ENCODE peak calls at places on chromosomes 7 and 10, in five cellular contexts. N is mammary epithelial cell, B is transverse colon, G is fibroblast of lung, M is PC-3. C is an unnamed sample.

GRCh38 chr7:90916319-90916718 is 320.2 kb downstream of the CDK14 start:
- DNase-seq in N (no peak), B (no peak), G (peak; percentile 43), M (no peak), C (no peak)

GRCh38 chr10:17523917-17524316 is 69.5 kb upstream of the ST8SIA6 start:
- DNase-seq in N (peak; percentile 29), B (peak; percentile 66), G (no peak), M (no peak), C (no peak)

GRCh38 chr7:5699951-5700384 is 81.5 kb downstream of the RNF216 start:
- DNase-seq in N (peak; percentile 42), B (peak; percentile 35), G (peak; percentile 43), M (no peak), C (no peak)

GRCh38 chr10:16520900-16521299 is 779 bp downstream of the C1QL3 start:
- DNase-seq in N (peak; percentile 13), B (no peak), G (peak; percentile 9), M (peak; percentile 1), C (no peak)

GRCh38 chr7:133330085-133330484 is 77.2 kb downstream of the EXOC4 start:
- DNase-seq in N (no peak), B (no peak), G (no peak), M (no peak), C (no peak)

GRCh38 chr10:93379366-93380042 is 102.6 kb downstream of the MYOF start:
- DNase-seq in N (peak; percentile 69), B (no peak), G (peak; percentile 91), M (peak; percentile 45), C (peak; percentile 50)

GRCh38 chr10:123472606-123473005 is 193.5 kb upstream of the GPR26 start:
- DNase-seq in N (no peak), B (no peak), G (no peak), M (no peak), C (no peak)

GRCh38 chr10:100562806-100563293 is 27.1 kb downstream of the HIF1AN start:
- DNase-seq in N (peak; percentile 49), B (no peak), G (peak; percentile 38), M (no peak), C (peak; percentile 30)

GRCh38 chr10:33352154-33352553 is 17.7 kb upstream of the NRP1 start:
- DNase-seq in N (peak; percentile 71), B (no peak), G (peak; percentile 72), M (peak; percentile 100), C (no peak)

GRCh38 chr10:12717981-12718707 is 283.4 kb downstream of the CCDC3 start:
- DNase-seq in N (peak; percentile 87), B (no peak), G (peak; percentile 49), M (peak; percentile 75), C (no peak)

GRCh38 chr7:98464558-98464940 is 63.7 kb upstream of the BAIAP2L1 start:
- DNase-seq in N (no peak), B (no peak), G (no peak), M (no peak), C (no peak)

GRCh38 chr7:99990417-99990816 is 14.6 kb upstream of the AZGP1 start:
- DNase-seq in N (no peak), B (no peak), G (no peak), M (no peak), C (no peak)

GRCh38 chr7:17544401-17544800 is 245.9 kb downstream of the AHR start:
- DNase-seq in N (no peak), B (no peak), G (no peak), M (no peak), C (no peak)

GRCh38 chr10:63700209-63700934 is 179.2 kb downstream of the REEP3 start:
- DNase-seq in N (peak; percentile 98), B (no peak), G (peak; percentile 99), M (peak; percentile 99), C (peak; percentile 97)

GRCh38 chr7:112290065-112290464 is 83.6 kb downstream of the ZNF277 start:
- DNase-seq in N (peak; percentile 11), B (no peak), G (peak; percentile 77), M (peak; percentile 45), C (peak; percentile 47)

GRCh38 chr10:37992083-37992482 is 15.6 kb upstream of the ZNF25 start:
- DNase-seq in N (no peak), B (no peak), G (no peak), M (no peak), C (no peak)

GRCh38 chr7:80218723-80219122 is 84.1 kb downstream of the GNAI1 start:
- DNase-seq in N (peak; percentile 94), B (no peak), G (peak; percentile 90), M (peak; percentile 91), C (peak; percentile 93)

GRCh38 chr10:93758510-93758885 is 762 bp downstream of the LGI1 start:
- DNase-seq in N (no peak), B (no peak), G (no peak), M (no peak), C (no peak)

GRCh38 chr7:117711556-117711955 is 161.7 kb downstream of the CTTNBP2 start:
- DNase-seq in N (no peak), B (no peak), G (no peak), M (no peak), C (no peak)

GRCh38 chr10:45591262-45591661 is 81.3 kb downstream of the ZFAND4 start:
- DNase-seq in N (no peak), B (no peak), G (no peak), M (no peak), C (no peak)

GRCh38 chr7:98293265-98293664 is 11.8 kb downstream of the BRI3 start:
- DNase-seq in N (no peak), B (no peak), G (no peak), M (no peak), C (no peak)

GRCh38 chr7:158569858-158570239 is 17.8 kb downstream of the PTPRN2 start:
- DNase-seq in N (no peak), B (no peak), G (no peak), M (no peak), C (no peak)

GRCh38 chr7:32887395-32887794 is 4.2 kb downstream of the KBTBD2 start:
- DNase-seq in N (no peak), B (no peak), G (no peak), M (no peak), C (no peak)
- H3K4me1 ChIP-seq in N (peaks cover 12% of the 10 kb centered on the region), B (peaks cover 5% of the 10 kb centered on the region), G (peaks cover 2% of the 10 kb centered on the region), M (peaks cover 6% of the 10 kb centered on the region), C (peaks cover 6% of the 10 kb centered on the region)

DNA sequence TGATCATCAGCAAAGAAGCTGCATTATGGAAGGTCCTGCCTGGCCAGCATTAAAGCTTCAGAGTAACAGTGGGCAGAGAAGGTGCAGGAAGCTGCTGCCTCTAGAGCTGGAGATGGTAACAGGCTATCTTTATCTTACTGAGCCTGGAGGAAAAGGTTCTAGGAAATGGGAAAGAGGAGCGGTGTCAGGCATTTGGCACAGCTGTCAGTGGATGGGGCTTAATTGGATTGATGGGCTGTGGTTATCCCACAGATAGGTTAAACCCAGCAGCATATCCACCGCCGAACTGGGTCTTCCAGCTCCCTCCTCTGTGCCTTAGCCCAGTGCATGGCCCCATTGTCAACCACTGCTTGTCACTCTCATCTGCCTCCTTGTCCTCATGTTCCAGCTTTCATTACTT is 127.6 kb downstream of the CCNY start:
- DNase-seq in N (no peak), B (no peak), G (no peak), M (no peak), C (no peak)
- H3K4me1 ChIP-seq in N (peaks cover 10% of the 10 kb centered on the region), B (peaks cover 26% of the 10 kb centered on the region), G (peaks cover 3% of the 10 kb centered on the region), M (peaks cover 5% of the 10 kb centered on the region), C (peaks cover 11% of the 10 kb centered on the region)

DNA sequence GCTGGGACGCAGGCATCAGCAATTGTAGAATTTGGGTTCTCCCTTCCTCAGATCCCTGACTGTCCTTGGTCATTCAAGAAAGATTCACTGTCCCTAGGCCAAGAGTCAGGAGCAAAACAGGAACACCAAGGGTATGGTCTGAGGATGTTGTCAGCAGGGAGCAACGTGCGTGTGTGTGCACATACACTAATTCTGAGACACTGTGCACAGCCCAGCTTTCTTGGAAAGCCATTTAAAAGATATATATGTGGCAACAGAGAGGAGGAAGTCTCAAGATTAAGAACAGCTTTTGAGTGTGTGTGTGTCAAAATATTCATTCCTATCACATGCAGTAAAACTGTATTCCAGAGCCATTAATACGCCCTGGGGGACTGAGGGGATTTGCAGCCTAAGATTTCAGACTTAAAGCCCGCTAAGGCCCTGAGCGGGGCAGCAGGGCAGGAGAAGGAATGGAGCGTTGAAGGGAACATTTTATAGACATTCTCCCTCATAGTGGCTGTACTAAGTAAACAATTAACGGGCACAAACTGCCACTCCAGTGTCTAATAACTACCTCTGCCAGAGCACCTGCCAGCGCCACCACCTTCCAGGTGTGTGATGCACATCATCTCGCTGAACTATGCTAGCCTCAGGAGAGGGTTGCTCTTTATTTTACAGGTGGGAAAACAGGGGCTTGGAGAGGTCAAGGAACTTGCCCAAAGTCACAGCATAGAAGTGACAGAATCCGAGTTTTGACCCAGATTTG is 2.0 kb downstream of the NOD1 start:
- DNase-seq in N (no peak), B (no peak), G (no peak), M (no peak), C (no peak)
- H3K4me1 ChIP-seq in N (peaks cover 11% of the 10 kb centered on the region), B (peaks cover 3% of the 10 kb centered on the region), G (peaks cover 27% of the 10 kb centered on the region), M (peaks cover 12% of the 10 kb centered on the region), C (peaks cover 6% of the 10 kb centered on the region)

GRCh38 chr10:110919349-110919931 is at the start of gene SHOC2:
- DNase-seq in N (no peak), B (peak; percentile 99), G (no peak), M (peak; percentile 51), C (no peak)

GRCh38 chr10:110916554-110917346 is 2.2 kb downstream of the BBIP1 start:
- DNase-seq in N (no peak), B (no peak), G (peak; percentile 92), M (peak; percentile 61), C (no peak)

GRCh38 chr10:110918269-110918632 is 729 bp downstream of the BBIP1 start:
- DNase-seq in N (no peak), B (peak; percentile 97), G (peak; percentile 96), M (peak; percentile 89), C (no peak)

GRCh38 chr10:110918633-110919348 is at the start of gene BBIP1:
- DNase-seq in N (peak; percentile 100), B (no peak), G (peak; percentile 100), M (peak; percentile 98), C (peak; percentile 100)

GRCh38 chr10:110919971-110920881 is 822 bp downstream of the SHOC2 start:
- DNase-seq in N (peak; percentile 61), B (peak; percentile 34), G (peak; percentile 34), M (peak; percentile 21), C (no peak)
- H3K4me1 ChIP-seq in N (peaks cover 5% of the 10 kb centered on the region), B (peaks cover 18% of the 10 kb centered on the region), G (peaks cover 2% of the 10 kb centered on the region), M (peaks cover 40% of the 10 kb centered on the region), C (peaks cover 24% of the 10 kb centered on the region)

GRCh38 chr10:71765176-71765906 is 8.0 kb downstream of the VSIR start:
- DNase-seq in N (no peak), B (no peak), G (peak; percentile 69), M (peak; percentile 13), C (no peak)
- H3K4me1 ChIP-seq in N (peaks cover 68% of the 10 kb centered on the region), B (peaks cover 71% of the 10 kb centered on the region), G (peaks cover 41% of the 10 kb centered on the region), M (peaks cover 32% of the 10 kb centered on the region), C (peaks cover 13% of the 10 kb centered on the region)

GRCh38 chr7:47510192-47510591 is 71.7 kb downstream of the TNS3 start:
- DNase-seq in N (no peak), B (no peak), G (peak; percentile 42), M (peak; percentile 33), C (no peak)
- H3K4me1 ChIP-seq in N (peaks cover 6% of the 10 kb centered on the region), B (peaks cover 11% of the 10 kb centered on the region), G (peaks cover 17% of the 10 kb centered on the region), M (peaks cover 32% of the 10 kb centered on the region), C (peaks cover 8% of the 10 kb centered on the region)